ENCODE peak calls at places on chromosome X, in eight cellular contexts. One of them, this sample, is unnamed. For H3K27me3, the result is how much of the 10 kb centered on the place peaks cover.

GRCh38 chrX:123976671-123977316 is 15.3 kb downstream of the STAG2 start:
- DNase-seq in tibial nerve: no peak
- DNase-seq in K562: no peak
- DNase-seq in upper lobe of left lung: no peak
- DNase-seq in sigmoid colon: no peak
- DNase-seq in H1: no peak
- DNase-seq in ovary: no peak
- DNase-seq in stomach: no peak
- DNase-seq in this sample: no peak

GRCh38 chrX:1462596-1463251 is 10.0 kb upstream of the ASMTL start:
- DNase-seq in H1: no peak
- DNase-seq in tibial nerve: no peak
- DNase-seq in ovary: no peak
- DNase-seq in K562: no peak
- DNase-seq in upper lobe of left lung: peak
- DNase-seq in stomach: peak
- DNase-seq in sigmoid colon: peak
- DNase-seq in this sample: peak

GRCh38 chrX:153381684-153382532 is 19.2 kb downstream of the PNMA6E start:
- DNase-seq in ovary: peak
- DNase-seq in H1: no peak
- DNase-seq in K562: peak
- DNase-seq in stomach: no peak
- DNase-seq in sigmoid colon: no peak
- DNase-seq in tibial nerve: no peak
- DNase-seq in upper lobe of left lung: no peak
- DNase-seq in this sample: no peak

GRCh38 chrX:31652651-31653050 is 580.8 kb upstream of the FTHL17 start:
- DNase-seq in sigmoid colon: no peak
- DNase-seq in upper lobe of left lung: no peak
- DNase-seq in stomach: no peak
- DNase-seq in tibial nerve: no peak
- DNase-seq in ovary: no peak
- DNase-seq in H1: no peak
- DNase-seq in K562: no peak
- DNase-seq in this sample: no peak

GRCh38 chrX:139882299-139882698 is 50.6 kb downstream of the ATP11C start:
- DNase-seq in tibial nerve: no peak
- DNase-seq in stomach: no peak
- DNase-seq in H1: no peak
- DNase-seq in upper lobe of left lung: no peak
- DNase-seq in K562: no peak
- DNase-seq in ovary: no peak
- DNase-seq in sigmoid colon: no peak
- DNase-seq in this sample: no peak

GRCh38 chrX:2360731-2361130 is 140.0 kb downstream of the DHRSX start:
- DNase-seq in tibial nerve: no peak
- DNase-seq in H1: no peak
- DNase-seq in stomach: no peak
- DNase-seq in sigmoid colon: no peak
- DNase-seq in ovary: no peak
- DNase-seq in K562: peak
- DNase-seq in upper lobe of left lung: no peak
- DNase-seq in this sample: no peak

GRCh38 chrX:153610834-153611209 is 11.9 kb upstream of the CCNQ start:
- DNase-seq in upper lobe of left lung: no peak
- DNase-seq in H1: no peak
- DNase-seq in ovary: no peak
- DNase-seq in sigmoid colon: no peak
- DNase-seq in tibial nerve: no peak
- DNase-seq in stomach: no peak
- DNase-seq in K562: no peak
- DNase-seq in this sample: peak

GRCh38 chrX:115929480-115929879 is 241.1 kb upstream of the AGTR2 start:
- DNase-seq in ovary: no peak
- DNase-seq in stomach: no peak
- DNase-seq in K562: no peak
- DNase-seq in H1: no peak
- DNase-seq in upper lobe of left lung: no peak
- DNase-seq in sigmoid colon: no peak
- DNase-seq in tibial nerve: no peak
- DNase-seq in this sample: no peak

GRCh38 chrX:9530848-9531274 is 66.0 kb downstream of the TBL1X start:
- DNase-seq in K562: peak
- DNase-seq in H1: peak
- DNase-seq in sigmoid colon: peak
- DNase-seq in upper lobe of left lung: peak
- DNase-seq in tibial nerve: peak
- DNase-seq in stomach: peak
- DNase-seq in ovary: peak
- DNase-seq in this sample: no peak

GRCh38 chrX:40720811-40721210 is 14.5 kb downstream of the MED14 start:
- DNase-seq in ovary: no peak
- DNase-seq in tibial nerve: no peak
- DNase-seq in K562: no peak
- DNase-seq in stomach: no peak
- DNase-seq in sigmoid colon: no peak
- DNase-seq in H1: no peak
- DNase-seq in upper lobe of left lung: no peak
- DNase-seq in this sample: no peak

GRCh38 chrX:40719731-40720130 is 15.6 kb downstream of the MED14 start:
- DNase-seq in stomach: no peak
- DNase-seq in H1: no peak
- DNase-seq in K562: no peak
- DNase-seq in sigmoid colon: no peak
- DNase-seq in tibial nerve: no peak
- DNase-seq in ovary: no peak
- DNase-seq in upper lobe of left lung: no peak
- DNase-seq in this sample: no peak

GRCh38 chrX:40720386-40720785 is 15.0 kb downstream of the MED14 start:
- DNase-seq in K562: no peak
- DNase-seq in sigmoid colon: no peak
- DNase-seq in stomach: no peak
- DNase-seq in ovary: no peak
- DNase-seq in H1: no peak
- DNase-seq in tibial nerve: no peak
- DNase-seq in upper lobe of left lung: peak
- DNase-seq in this sample: no peak

GRCh38 chrX:40722930-40723329 is 12.4 kb downstream of the MED14 start:
- DNase-seq in upper lobe of left lung: no peak
- DNase-seq in tibial nerve: no peak
- DNase-seq in ovary: no peak
- DNase-seq in H1: no peak
- DNase-seq in K562: no peak
- DNase-seq in sigmoid colon: no peak
- DNase-seq in stomach: no peak
- DNase-seq in this sample: no peak

DNA sequence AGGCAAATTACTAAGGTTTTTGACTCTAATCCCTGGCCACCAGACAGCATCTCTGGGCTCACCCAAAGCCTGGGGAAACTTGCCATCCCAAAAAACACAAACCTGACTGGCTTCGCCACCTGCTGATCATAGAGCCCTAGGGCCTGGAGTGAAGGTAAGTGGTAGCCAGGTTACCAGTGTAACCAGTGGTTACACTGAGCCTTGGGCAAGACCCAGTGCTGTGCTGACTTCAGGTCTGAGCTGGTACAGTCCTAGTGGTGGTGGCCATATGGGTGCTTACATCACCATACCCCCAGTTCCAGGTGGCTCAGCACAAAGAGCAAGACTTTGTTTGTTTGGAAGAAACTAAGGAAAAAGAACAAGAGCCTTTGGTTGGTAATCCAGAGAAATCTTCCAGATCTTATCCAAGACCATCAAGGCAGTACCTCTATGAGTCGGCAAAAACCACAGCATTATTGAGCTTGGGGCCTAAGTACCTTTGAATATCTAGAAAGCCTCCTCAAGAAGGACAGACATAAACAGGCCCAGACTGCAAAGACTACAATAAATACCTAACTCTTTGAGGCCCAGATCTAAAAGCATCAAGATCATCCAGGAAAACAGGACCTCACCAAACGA is 13.7 kb downstream of the MED14 start:
- DNase-seq in stomach: no peak
- DNase-seq in H1: no peak
- DNase-seq in K562: no peak
- DNase-seq in ovary: no peak
- DNase-seq in upper lobe of left lung: no peak
- DNase-seq in tibial nerve: no peak
- DNase-seq in sigmoid colon: no peak
- DNase-seq in this sample: no peak
- H3K27me3 ChIP-seq in stomach: under half
- H3K27me3 ChIP-seq in H1: under half
- H3K27me3 ChIP-seq in K562: under half
- H3K27me3 ChIP-seq in ovary: under half
- H3K27me3 ChIP-seq in upper lobe of left lung: under half
- H3K27me3 ChIP-seq in tibial nerve: under half
- H3K27me3 ChIP-seq in sigmoid colon: under half
- H3K27me3 ChIP-seq in this sample: under half

DNA sequence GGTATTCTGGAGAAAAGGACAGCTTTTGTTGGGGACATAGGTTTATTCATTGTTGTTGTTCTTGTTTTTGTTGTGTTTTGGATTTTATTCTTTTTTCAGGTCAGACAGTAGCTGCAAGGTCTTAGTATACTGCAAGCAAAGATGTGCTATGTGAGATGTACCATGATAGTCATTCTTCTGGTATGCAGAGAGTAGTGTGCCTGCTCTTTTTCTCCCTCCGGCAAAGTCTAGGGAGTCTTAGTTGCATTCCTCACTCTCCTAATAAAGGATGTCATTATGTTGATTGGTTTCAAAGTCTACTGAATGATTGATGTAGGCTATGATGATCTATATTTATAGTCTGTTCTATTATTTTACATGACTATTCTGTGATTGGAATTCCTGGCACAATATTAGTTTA is 119.9 kb upstream of the POF1B start:
- DNase-seq in upper lobe of left lung: no peak
- DNase-seq in ovary: no peak
- DNase-seq in H1: no peak
- DNase-seq in K562: no peak
- DNase-seq in stomach: no peak
- DNase-seq in sigmoid colon: no peak
- DNase-seq in tibial nerve: no peak
- DNase-seq in this sample: no peak
- TF ChIP-seq EP300 in upper lobe of left lung: no peak
- TF ChIP-seq EP300 in ovary: no peak
- TF ChIP-seq EP300 in H1: no peak
- TF ChIP-seq EP300 in K562: no peak
- TF ChIP-seq EP300 in stomach: no peak
- TF ChIP-seq EP300 in sigmoid colon: no peak
- TF ChIP-seq EP300 in tibial nerve: no peak
- TF ChIP-seq EP300 in this sample: no peak

GRCh38 chrX:68660746-68661145 is 13.3 kb downstream of the STARD8 start:
- DNase-seq in tibial nerve: no peak
- DNase-seq in K562: no peak
- DNase-seq in sigmoid colon: no peak
- DNase-seq in ovary: no peak
- DNase-seq in stomach: no peak
- DNase-seq in H1: no peak
- DNase-seq in upper lobe of left lung: no peak
- DNase-seq in this sample: no peak

GRCh38 chrX:68666580-68666979 is 19.1 kb downstream of the STARD8 start:
- DNase-seq in sigmoid colon: no peak
- DNase-seq in upper lobe of left lung: peak
- DNase-seq in tibial nerve: no peak
- DNase-seq in K562: no peak
- DNase-seq in stomach: no peak
- DNase-seq in H1: no peak
- DNase-seq in ovary: no peak
- DNase-seq in this sample: no peak

GRCh38 chrX:68669094-68669830 is 21.8 kb downstream of the STARD8 start:
- DNase-seq in H1: no peak
- DNase-seq in stomach: no peak
- DNase-seq in ovary: no peak
- DNase-seq in tibial nerve: no peak
- DNase-seq in sigmoid colon: no peak
- DNase-seq in K562: peak
- DNase-seq in upper lobe of left lung: no peak
- DNase-seq in this sample: no peak

GRCh38 chrX:68669872-68670271 is 22.4 kb downstream of the STARD8 start:
- DNase-seq in H1: no peak
- DNase-seq in K562: no peak
- DNase-seq in ovary: no peak
- DNase-seq in tibial nerve: no peak
- DNase-seq in stomach: no peak
- DNase-seq in sigmoid colon: no peak
- DNase-seq in upper lobe of left lung: no peak
- DNase-seq in this sample: no peak

GRCh38 chrX:68665502-68665901 is 18.0 kb downstream of the STARD8 start:
- DNase-seq in ovary: no peak
- DNase-seq in sigmoid colon: no peak
- DNase-seq in stomach: no peak
- DNase-seq in K562: no peak
- DNase-seq in upper lobe of left lung: peak
- DNase-seq in tibial nerve: no peak
- DNase-seq in H1: no peak
- DNase-seq in this sample: no peak
- TF ChIP-seq CTCF in ovary: no peak
- TF ChIP-seq CTCF in sigmoid colon: no peak
- TF ChIP-seq CTCF in stomach: no peak
- TF ChIP-seq CTCF in K562: peak
- TF ChIP-seq CTCF in upper lobe of left lung: no peak
- TF ChIP-seq CTCF in tibial nerve: no peak
- TF ChIP-seq CTCF in H1: peak
- TF ChIP-seq CTCF in this sample: no peak

GRCh38 chrX:46220822-46221221 is 324.4 kb downstream of the ZNF674 start:
- DNase-seq in tibial nerve: no peak
- DNase-seq in sigmoid colon: no peak
- DNase-seq in ovary: no peak
- DNase-seq in stomach: no peak
- DNase-seq in K562: no peak
- DNase-seq in H1: no peak
- DNase-seq in upper lobe of left lung: no peak
- DNase-seq in this sample: no peak

GRCh38 chrX:46218373-46218772 is 326.8 kb downstream of the ZNF674 start:
- DNase-seq in tibial nerve: no peak
- DNase-seq in K562: no peak
- DNase-seq in stomach: no peak
- DNase-seq in H1: no peak
- DNase-seq in sigmoid colon: no peak
- DNase-seq in upper lobe of left lung: no peak
- DNase-seq in ovary: no peak
- DNase-seq in this sample: no peak

GRCh38 chrX:46211079-46211478 is 334.1 kb downstream of the ZNF674 start:
- DNase-seq in H1: no peak
- DNase-seq in sigmoid colon: no peak
- DNase-seq in upper lobe of left lung: no peak
- DNase-seq in stomach: no peak
- DNase-seq in ovary: no peak
- DNase-seq in tibial nerve: no peak
- DNase-seq in K562: no peak
- DNase-seq in this sample: no peak

DNA sequence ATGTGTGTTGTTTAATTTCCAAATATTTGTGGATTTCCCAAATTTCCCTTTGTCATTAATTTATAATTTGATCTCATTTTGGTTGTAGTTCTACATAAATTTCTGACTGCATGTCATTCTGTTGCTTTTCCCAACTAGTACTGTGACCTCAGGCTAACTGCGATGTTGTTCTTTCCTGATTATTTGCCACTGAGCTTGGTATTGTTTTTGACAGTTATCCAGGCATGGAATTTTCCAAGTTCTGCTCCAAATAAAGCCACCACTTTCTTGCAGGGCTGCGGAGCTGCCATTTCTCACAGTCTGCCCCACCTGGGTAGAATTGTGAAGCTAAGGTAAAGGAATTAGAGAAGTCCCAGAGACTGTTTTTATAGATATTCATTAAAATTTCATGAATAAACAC is 328.8 kb downstream of the ZNF674 start:
- DNase-seq in H1: no peak
- DNase-seq in stomach: no peak
- DNase-seq in upper lobe of left lung: no peak
- DNase-seq in tibial nerve: no peak
- DNase-seq in sigmoid colon: no peak
- DNase-seq in K562: no peak
- DNase-seq in ovary: no peak
- DNase-seq in this sample: no peak
- H3K27me3 ChIP-seq in H1: under half
- H3K27me3 ChIP-seq in stomach: under half
- H3K27me3 ChIP-seq in upper lobe of left lung: under half
- H3K27me3 ChIP-seq in tibial nerve: under half
- H3K27me3 ChIP-seq in sigmoid colon: under half
- H3K27me3 ChIP-seq in K562: under half
- H3K27me3 ChIP-seq in ovary: under half
- H3K27me3 ChIP-seq in this sample: under half